ENCODE peak calls at places on chromosomes 1 and 21, in four cellular contexts. Z is mesendoderm, K is H9, N is H1. L is an unnamed sample.

GRCh38 chr1:114145504-114146160 is 8.0 kb downstream of the SYT6 start:
- DNase-seq in Z (peak; percentile 80), K (no peak), N (no peak), L (no peak)

GRCh38 chr1:2241820-2242219 is 13.7 kb downstream of the SKI start:
- DNase-seq in Z (no peak), K (no peak), N (no peak), L (no peak)

GRCh38 chr1:5734996-5735395 is 257.2 kb downstream of the NPHP4 start:
- DNase-seq in Z (no peak), K (no peak), N (no peak), L (no peak)

GRCh38 chr1:31723828-31724359 is 20.1 kb upstream of the COL16A1 start:
- DNase-seq in Z (peak; percentile 88), K (peak; percentile 84), N (peak; percentile 94), L (peak; percentile 75)

GRCh38 chr1:39045231-39045630 is 19.1 kb downstream of the NDUFS5 start:
- DNase-seq in Z (no peak), K (no peak), N (no peak), L (no peak)

GRCh38 chr21:36647279-36648093 is 51.4 kb upstream of the SIM2 start:
- DNase-seq in Z (peak; percentile 94), K (peak; percentile 57), N (no peak), L (peak; percentile 48)

GRCh38 chr1:34372891-34373290 is 196.2 kb downstream of the C1orf94 start:
- DNase-seq in Z (no peak), K (no peak), N (peak; percentile 16), L (no peak)

GRCh38 chr1:51612349-51612982 is 4.4 kb upstream of the OSBPL9 start:
- DNase-seq in Z (no peak), K (no peak), N (no peak), L (peak; percentile 33)

GRCh38 chr1:30779294-30780071 is 21.9 kb upstream of the LAPTM5 start:
- DNase-seq in Z (peak; percentile 88), K (peak; percentile 92), N (peak; percentile 100), L (peak; percentile 48)

GRCh38 chr1:147053269-147053668 is 115.1 kb downstream of the NBPF12 start:
- DNase-seq in Z (no peak), K (no peak), N (no peak), L (no peak)
- H4K5ac ChIP-seq in Z (no peak overlapping the region), K (no peak overlapping the region), N (no peak overlapping the region), L (no peak overlapping the region)

DNA sequence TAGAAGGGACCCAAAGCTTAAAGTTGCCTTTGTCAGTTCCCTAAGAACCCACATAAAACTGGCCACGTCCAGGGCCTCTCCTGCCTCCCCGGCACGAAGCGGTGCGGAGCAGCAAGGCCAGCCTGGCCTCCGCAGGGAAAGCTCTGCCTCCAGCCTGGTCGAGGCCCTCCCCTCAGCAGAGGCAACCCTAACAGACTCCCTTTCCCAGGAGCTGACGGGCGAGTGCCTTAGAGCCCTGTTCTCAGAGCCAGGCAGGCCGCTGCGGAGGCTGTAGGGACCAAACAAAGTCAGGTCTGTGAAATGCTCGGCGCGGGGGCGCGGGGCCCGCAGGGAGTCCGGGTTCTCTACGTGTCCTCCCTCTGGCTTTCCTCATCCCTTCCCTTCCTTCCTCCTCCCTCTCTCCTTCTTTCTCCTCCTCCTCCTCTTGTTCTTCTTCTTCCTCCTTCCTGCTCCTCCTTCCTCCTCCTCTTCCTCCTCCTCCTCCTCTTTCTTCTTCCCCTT is 40.7 kb downstream of the RIPK4 start:
- DNase-seq in Z (peak; percentile 63), K (no peak), N (peak; percentile 63), L (no peak)
- H4K5ac ChIP-seq in Z (no peak overlapping the region), K (no peak overlapping the region), N (no peak overlapping the region), L (no peak overlapping the region)

GRCh38 chr1:53949651-53950050 is 3.5 kb downstream of the LRRC42 start:
- DNase-seq in Z (no peak), K (no peak), N (no peak), L (no peak)

GRCh38 chr1:53946252-53947171 is at the start of gene LRRC42:
- DNase-seq in Z (no peak), K (no peak), N (no peak), L (no peak)

GRCh38 chr1:53949023-53949611 is 3.0 kb downstream of the LRRC42 start:
- DNase-seq in Z (peak; percentile 75), K (peak; percentile 54), N (peak; percentile 63), L (peak; percentile 51)

GRCh38 chr1:53947172-53947835 is 1.2 kb downstream of the LRRC42 start:
- DNase-seq in Z (peak; percentile 37), K (no peak), N (no peak), L (no peak)

GRCh38 chr1:53948291-53948690 is 2.1 kb downstream of the LRRC42 start:
- DNase-seq in Z (no peak), K (no peak), N (no peak), L (no peak)
- H4K5ac ChIP-seq in Z (no peak overlapping the region), K (no peak overlapping the region), N (no peak overlapping the region), L (no peak overlapping the region)

GRCh38 chr1:195294911-195295310 is 1313.3 kb downstream of the KCNT2 start:
- DNase-seq in Z (no peak), K (no peak), N (no peak), L (no peak)
- H4K5ac ChIP-seq in Z (no peak overlapping the region), K (no peak overlapping the region), N (no peak overlapping the region), L (no peak overlapping the region)

GRCh38 chr1:53462213-53462612 is 3.0 kb downstream of the DMRTB1 start:
- DNase-seq in Z (no peak), K (no peak), N (no peak), L (no peak)
- H4K5ac ChIP-seq in Z (no peak overlapping the region), K (no peak overlapping the region), N (no peak overlapping the region), L (no peak overlapping the region)

GRCh38 chr1:233453433-233454200 is 126.1 kb downstream of the MAP3K21 start:
- DNase-seq in Z (peak; percentile 38), K (no peak), N (no peak), L (no peak)
- H4K5ac ChIP-seq in Z (no peak overlapping the region), K (no peak overlapping the region), N (no peak overlapping the region), L (no peak overlapping the region)

DNA sequence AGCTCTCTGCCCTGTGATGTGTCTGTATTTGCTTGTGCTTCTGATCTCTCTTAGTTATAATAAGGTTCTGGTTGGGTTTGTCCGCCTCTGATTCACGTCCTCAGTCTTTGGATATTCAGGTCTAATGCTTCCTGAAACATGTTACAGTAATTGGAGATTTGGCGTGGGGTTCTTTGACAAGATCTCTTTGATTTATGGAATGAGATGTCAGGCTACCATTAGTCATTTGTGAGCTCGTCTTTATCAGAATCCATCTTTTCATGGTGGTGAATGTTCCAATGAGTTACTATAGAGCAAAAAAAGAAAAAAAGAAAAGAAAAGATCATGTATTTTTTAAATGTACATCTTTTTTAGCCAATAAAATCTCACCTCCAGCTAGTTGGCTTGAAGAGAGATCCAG is 62.6 kb downstream of the BACE2 start:
- DNase-seq in Z (no peak), K (no peak), N (no peak), L (no peak)
- H4K5ac ChIP-seq in Z (no peak overlapping the region), K (no peak overlapping the region), N (no peak overlapping the region), L (no peak overlapping the region)

GRCh38 chr1:12539320-12539704 is 78.7 kb downstream of the DHRS3 start:
- DNase-seq in Z (no peak), K (no peak), N (no peak), L (no peak)

GRCh38 chr1:12537906-12538461 is 80.0 kb downstream of the DHRS3 start:
- DNase-seq in Z (no peak), K (no peak), N (no peak), L (no peak)

GRCh38 chr1:12536023-12536639 is 81.9 kb downstream of the DHRS3 start:
- DNase-seq in Z (no peak), K (no peak), N (no peak), L (no peak)

GRCh38 chr1:12539705-12540579 is 78.1 kb downstream of the DHRS3 start:
- DNase-seq in Z (peak; percentile 93), K (peak; percentile 69), N (peak; percentile 74), L (peak; percentile 93)

GRCh38 chr1:12537294-12537693 is 80.7 kb downstream of the DHRS3 start:
- DNase-seq in Z (no peak), K (no peak), N (no peak), L (no peak)
- H4K5ac ChIP-seq in Z (no peak overlapping the region), K (no peak overlapping the region), N (no peak overlapping the region), L (no peak overlapping the region)

DNA sequence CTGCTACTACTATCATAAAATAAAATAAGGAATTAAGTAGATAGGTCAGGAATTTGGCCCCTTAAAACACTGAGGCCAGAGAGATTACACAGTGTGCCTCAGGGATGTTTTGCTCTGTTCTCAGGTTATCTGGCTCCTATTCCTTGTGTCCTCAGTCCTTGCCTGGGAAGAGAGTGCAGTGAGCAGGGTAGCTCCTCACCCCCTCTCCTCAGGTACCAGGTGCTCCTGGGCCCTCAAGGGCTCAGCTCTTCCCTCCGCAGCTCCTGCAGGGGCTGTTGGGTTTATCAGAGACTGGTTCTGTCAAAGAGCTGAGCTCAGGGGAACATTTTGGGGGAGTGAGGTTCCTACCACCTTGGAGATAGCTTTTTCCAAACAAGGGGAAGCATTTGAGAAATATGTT is 20.1 kb upstream of the COQ8A start:
- DNase-seq in Z (no peak), K (no peak), N (no peak), L (no peak)
- H4K5ac ChIP-seq in Z (no peak overlapping the region), K (no peak overlapping the region), N (no peak overlapping the region), L (no peak overlapping the region)

L was measured in IMR-90.